ENCODE peak calls at places on chromosomes 4 and X, in five cellular contexts. K, P, C, U and O are unnamed samples.

GRCh38 chr4:108148316-108148715 is 20.4 kb downstream of the LEF1 start:
- DNase-seq in K (no peak), P (no peak), C (no peak), U (no peak), O (no peak)

GRCh38 chrX:90040807-90041206 is 119.1 kb downstream of the TGIF2LX start:
- DNase-seq in K (no peak), P (no peak), C (no peak), U (no peak), O (no peak)

GRCh38 chr4:126583509-126583908 is 1049.2 kb upstream of the INTU start:
- DNase-seq in K (no peak), P (no peak), C (no peak), U (no peak), O (no peak)

GRCh38 chr4:77286906-77287305 is 129.9 kb downstream of the CCNG2 start:
- DNase-seq in K (no peak), P (no peak), C (no peak), U (no peak), O (no peak)

GRCh38 chr4:89303177-89303576 is 4.4 kb downstream of the GPRIN3 start:
- DNase-seq in K (no peak), P (peak; percentile 52), C (no peak), U (peak; percentile 53), O (no peak)

GRCh38 chr4:181971411-181971810 is 271.8 kb upstream of the TENM3 start:
- DNase-seq in K (no peak), P (no peak), C (no peak), U (no peak), O (no peak)

GRCh38 chr4:11724731-11725130 is 296.0 kb upstream of the HS3ST1 start:
- DNase-seq in K (no peak), P (no peak), C (no peak), U (no peak), O (no peak)

GRCh38 chr4:78529569-78530209 is 21.9 kb upstream of the ANXA3 start:
- DNase-seq in K (no peak), P (no peak), C (no peak), U (no peak), O (no peak)

GRCh38 chrX:43559643-43560042 is 96.5 kb upstream of the MAOA start:
- DNase-seq in K (peak; percentile 61), P (peak; percentile 65), C (no peak), U (peak; percentile 55), O (peak; percentile 16)

GRCh38 chrX:40877869-40878268 is 142.5 kb upstream of the MED14 start:
- DNase-seq in K (peak; percentile 17), P (no peak), C (no peak), U (no peak), O (no peak)

GRCh38 chrX:40880712-40881111 is 145.4 kb upstream of the MED14 start:
- DNase-seq in K (no peak), P (no peak), C (no peak), U (no peak), O (no peak)

GRCh38 chrX:40883021-40883619 is 147.8 kb upstream of the MED14 start:
- DNase-seq in K (no peak), P (no peak), C (no peak), U (no peak), O (no peak)

DNA sequence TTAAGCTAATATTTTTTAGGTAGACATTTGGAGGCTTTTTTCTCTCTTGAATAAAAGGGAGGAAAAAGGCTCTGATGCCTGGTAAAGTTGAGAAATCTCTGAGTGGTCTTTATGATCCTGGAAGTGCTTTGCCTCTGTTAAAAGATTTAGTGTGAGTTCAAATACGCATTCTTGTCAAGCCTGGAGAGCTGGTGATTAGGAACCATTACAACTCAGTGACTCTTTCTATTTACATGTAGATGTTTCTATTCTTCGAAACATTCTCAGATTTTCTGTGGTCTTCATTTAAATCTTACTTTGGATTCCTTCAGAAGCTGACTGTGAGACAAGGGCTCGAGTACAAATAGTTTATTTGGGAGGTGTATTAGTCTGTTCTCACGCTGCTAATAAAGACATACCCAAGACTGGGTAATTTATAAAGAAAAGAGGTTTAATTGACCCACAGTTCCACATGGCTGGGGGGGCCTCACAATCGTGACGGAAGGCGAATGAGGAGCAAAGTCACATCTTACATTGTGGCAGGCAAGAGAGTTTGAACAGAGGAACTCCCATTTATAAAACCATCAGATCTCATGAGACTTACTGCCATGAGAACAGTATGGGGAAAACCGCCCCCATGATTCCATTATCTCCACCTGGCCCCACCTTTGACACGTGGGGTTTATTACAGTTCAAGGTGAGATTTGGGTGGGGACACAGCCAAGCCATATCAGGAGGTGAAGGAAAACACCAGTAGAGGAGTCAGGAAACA is 143.7 kb upstream of the MED14 start:
- DNase-seq in K (no peak), P (no peak), C (no peak), U (no peak), O (no peak)
- H3K36me3 ChIP-seq in K (no peaks in the 10 kb centered on the region), P (no peaks in the 10 kb centered on the region), C (no peaks in the 10 kb centered on the region), U (no peaks in the 10 kb centered on the region), O (no peaks in the 10 kb centered on the region)

DNA sequence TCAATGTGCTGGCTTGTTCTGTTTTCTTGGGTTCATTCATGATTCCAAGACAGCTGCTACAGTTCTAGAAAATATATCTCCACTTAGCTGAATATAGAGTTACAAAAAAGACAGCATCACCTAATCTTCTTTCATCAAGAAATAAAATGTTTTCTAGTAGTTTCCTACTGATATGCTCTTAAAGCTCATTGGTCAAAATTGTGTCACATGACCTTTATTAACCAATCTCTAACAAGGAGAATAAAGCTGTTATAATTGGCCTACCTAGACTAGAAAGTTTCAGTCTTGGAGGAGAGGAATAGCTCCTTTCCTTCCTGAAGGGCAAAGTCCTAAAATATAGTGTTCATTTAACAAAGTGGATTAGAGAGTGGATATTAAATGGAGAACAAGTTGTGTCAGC is 8.1 kb upstream of the PCDH18 start:
- DNase-seq in K (no peak), P (no peak), C (no peak), U (no peak), O (no peak)
- H3K4me1 ChIP-seq in K (no peaks in the 10 kb centered on the region), P (no peaks in the 10 kb centered on the region), C (no peaks in the 10 kb centered on the region), U (no peaks in the 10 kb centered on the region), O (no peaks in the 10 kb centered on the region)

GRCh38 chr4:186019264-186019663 is 49.7 kb upstream of the TLR3 start:
- DNase-seq in K (no peak), P (no peak), C (no peak), U (no peak), O (no peak)

GRCh38 chr4:186020793-186021407 is 48.1 kb upstream of the TLR3 start:
- DNase-seq in K (no peak), P (no peak), C (no peak), U (no peak), O (no peak)

GRCh38 chr4:186023975-186024374 is 45.0 kb upstream of the TLR3 start:
- DNase-seq in K (no peak), P (no peak), C (no peak), U (no peak), O (no peak)

GRCh38 chr4:186020106-186020792 is 48.7 kb upstream of the TLR3 start:
- DNase-seq in K (no peak), P (no peak), C (no peak), U (no peak), O (no peak)

GRCh38 chr4:186021461-186022167 is 47.3 kb upstream of the TLR3 start:
- DNase-seq in K (peak; percentile 44), P (no peak), C (no peak), U (peak; percentile 35), O (no peak)
- TF ChIP-seq CTCF in K (peak; percentile 81), P (peak; percentile 76), C (peak; percentile 63), U (peak; percentile 78), O (no peak)

GRCh38 chr4:147548251-147548650 is 67.4 kb downstream of the EDNRA start:
- DNase-seq in K (no peak), P (no peak), C (no peak), U (no peak), O (no peak)
- H3K36me3 ChIP-seq in K (no peaks in the 10 kb centered on the region), P (no peaks in the 10 kb centered on the region), C (no peaks in the 10 kb centered on the region), U (no peaks in the 10 kb centered on the region), O (no peaks in the 10 kb centered on the region)